ENCODE peak calls at places on chromosomes 7 and 10, in ten cellular contexts. Z is Peyer's patch, M is choroid plexus epithelial cell, T is cardiac fibroblast, S is PC-3, H is AG09309, P is mucosa of descending colon, D is iPS DF 6.9, B is transverse colon, O is GM23248. K is an unnamed sample.

GRCh38 chr7:114885836-114886235 is 36.1 kb upstream of the MDFIC start:
- DNase-seq in Z (no peak), M (no peak), T (peak; percentile 18), S (peak; percentile 60), H (no peak), P (no peak), D (no peak), B (no peak), O (peak; percentile 67), K (no peak)

GRCh38 chr10:20855398-20856038 is 41.6 kb downstream of the NEBL start:
- DNase-seq in Z (no peak), M (peak; percentile 72), T (peak; percentile 64), S (peak; percentile 30), H (no peak), P (no peak), D (no peak), B (no peak), O (peak; percentile 69), K (no peak)

GRCh38 chr7:55148571-55148970 is 129.8 kb downstream of the EGFR start:
- DNase-seq in Z (no peak), M (peak; percentile 38), T (no peak), S (no peak), H (no peak), P (peak; percentile 67), D (no peak), B (peak; percentile 38), O (no peak), K (no peak)

GRCh38 chr10:22710139-22710745 is 4.1 kb downstream of the PIP4K2A start:
- DNase-seq in Z (no peak), M (no peak), T (no peak), S (no peak), H (no peak), P (no peak), D (no peak), B (no peak), O (no peak), K (no peak)

GRCh38 chr7:156703773-156704482 is 63.4 kb downstream of the RNF32 start:
- DNase-seq in Z (no peak), M (no peak), T (no peak), S (no peak), H (no peak), P (no peak), D (no peak), B (no peak), O (no peak), K (no peak)

GRCh38 chr10:105237685-105238084 is 596.6 kb downstream of the SORCS3 start:
- DNase-seq in Z (no peak), M (no peak), T (no peak), S (no peak), H (no peak), P (no peak), D (no peak), B (no peak), O (no peak), K (no peak)

GRCh38 chr10:2866569-2866968 is 200.8 kb upstream of the PFKP start:
- DNase-seq in Z (no peak), M (no peak), T (no peak), S (no peak), H (no peak), P (no peak), D (no peak), B (no peak), O (no peak), K (no peak)

GRCh38 chr10:71740069-71740468 is 20.5 kb upstream of the C10orf105 start:
- DNase-seq in Z (no peak), M (peak; percentile 61), T (peak; percentile 43), S (no peak), H (no peak), P (peak; percentile 62), D (no peak), B (peak; percentile 49), O (no peak), K (peak; percentile 87)

GRCh38 chr7:66682350-66683093 is 53.8 kb downstream of the KCTD7 start:
- DNase-seq in Z (no peak), M (peak; percentile 22), T (peak; percentile 60), S (peak; percentile 16), H (no peak), P (peak; percentile 11), D (no peak), B (no peak), O (peak; percentile 86), K (peak; percentile 52)

GRCh38 chr7:7923818-7924217 is 44.8 kb upstream of the GLCCI1 start:
- DNase-seq in Z (no peak), M (no peak), T (no peak), S (no peak), H (no peak), P (no peak), D (no peak), B (no peak), O (no peak), K (no peak)

GRCh38 chr7:5872326-5872725 is 8.3 kb upstream of the OCM start:
- DNase-seq in Z (no peak), M (peak; percentile 24), T (peak; percentile 7), S (no peak), H (no peak), P (no peak), D (no peak), B (no peak), O (no peak), K (no peak)

GRCh38 chr7:131106681-131107342 is 220.9 kb upstream of the MKLN1 start:
- DNase-seq in Z (peak; percentile 72), M (no peak), T (no peak), S (peak; percentile 44), H (no peak), P (peak; percentile 68), D (no peak), B (peak; percentile 66), O (peak; percentile 66), K (peak; percentile 79)

GRCh38 chr7:36623247-36623646 is 101.0 kb downstream of the AOAH start:
- DNase-seq in Z (no peak), M (no peak), T (no peak), S (no peak), H (no peak), P (no peak), D (no peak), B (no peak), O (no peak), K (no peak)

GRCh38 chr10:72250666-72251065 is 23.1 kb upstream of the DDIT4 start:
- DNase-seq in Z (no peak), M (peak; percentile 94), T (peak; percentile 82), S (no peak), H (no peak), P (no peak), D (no peak), B (peak; percentile 38), O (peak; percentile 84), K (peak; percentile 83)

GRCh38 chr7:27814054-27814453 is 74.1 kb downstream of the TAX1BP1 start:
- DNase-seq in Z (no peak), M (peak; percentile 57), T (peak; percentile 45), S (no peak), H (no peak), P (no peak), D (no peak), B (no peak), O (no peak), K (no peak)

GRCh38 chr10:20933705-20934104 is 36.6 kb upstream of the NEBL start:
- DNase-seq in Z (no peak), M (no peak), T (no peak), S (no peak), H (no peak), P (no peak), D (no peak), B (no peak), O (no peak), K (no peak)

GRCh38 chr7:105439174-105439893 is 50.6 kb upstream of the SRPK2 start:
- DNase-seq in Z (no peak), M (peak; percentile 48), T (peak; percentile 78), S (peak; percentile 71), H (peak; percentile 84), P (peak; percentile 65), D (no peak), B (peak; percentile 22), O (peak; percentile 91), K (no peak)
- H3K4me3 ChIP-seq in Z (no peak overlapping the region), M (no peak overlapping the region), T (no peak overlapping the region), S (no peak overlapping the region), H (no peak overlapping the region), P (no peak overlapping the region), D (no peak overlapping the region), B (no peak overlapping the region), O (no peak overlapping the region), K (no peak overlapping the region)

DNA sequence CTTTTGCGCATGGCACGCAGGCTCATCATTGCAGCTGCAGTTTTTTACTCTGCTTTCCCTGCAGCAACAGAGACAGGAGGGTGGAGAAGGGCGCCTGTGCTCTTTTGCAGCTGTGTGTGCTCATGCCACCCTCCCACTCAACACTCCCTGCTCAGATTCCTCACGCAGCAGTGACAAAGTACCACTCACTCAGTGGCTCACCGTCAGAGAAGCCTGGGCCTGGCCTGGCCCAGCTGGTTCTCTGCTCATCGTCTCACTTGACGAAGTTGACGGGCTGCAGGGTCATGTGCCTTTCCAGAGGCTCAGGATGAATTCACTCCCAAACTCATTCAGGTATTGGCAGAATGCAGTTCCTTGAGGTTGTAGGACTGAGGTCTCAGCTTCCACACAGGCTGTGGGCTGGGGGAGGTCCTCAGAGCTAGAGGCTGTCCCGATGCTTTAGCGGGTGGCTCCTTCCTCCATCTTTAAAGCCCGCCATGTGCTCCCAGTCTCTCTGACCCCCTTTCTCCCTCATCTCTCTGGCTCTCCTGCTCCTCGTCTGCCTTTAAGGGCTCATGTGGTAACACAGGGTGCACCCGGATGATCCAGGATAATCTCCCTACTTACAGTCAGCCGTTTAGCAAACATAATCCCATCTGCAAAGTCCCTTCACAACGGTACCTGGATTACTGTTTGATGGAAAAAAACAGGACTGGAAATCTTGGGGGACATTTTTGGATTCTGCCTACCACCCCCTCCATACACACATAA is 25.8 kb downstream of the PTPRE start:
- DNase-seq in Z (no peak), M (no peak), T (no peak), S (no peak), H (no peak), P (no peak), D (no peak), B (no peak), O (no peak), K (no peak)
- H3K4me3 ChIP-seq in Z (no peak overlapping the region), M (no peak overlapping the region), T (no peak overlapping the region), S (no peak overlapping the region), H (no peak overlapping the region), P (no peak overlapping the region), D (no peak overlapping the region), B (no peak overlapping the region), O (no peak overlapping the region), K (no peak overlapping the region)

GRCh38 chr10:89250814-89251416 is 660 bp downstream of the LIPA start:
- DNase-seq in Z (no peak), M (no peak), T (no peak), S (no peak), H (no peak), P (no peak), D (no peak), B (no peak), O (peak; percentile 27), K (no peak)
- H3K4me3 ChIP-seq in Z (peak overlapping the region; percentile 61), M (peak overlapping the region; percentile 98), T (peak overlapping the region; percentile 93), S (peak overlapping the region; percentile 88), H (peak overlapping the region; percentile 79), P (peak overlapping the region; percentile 48), D (peak overlapping the region; percentile 70), B (peak overlapping the region; percentile 77), O (peak overlapping the region; percentile 92), K (peak overlapping the region; percentile 93)

DNA sequence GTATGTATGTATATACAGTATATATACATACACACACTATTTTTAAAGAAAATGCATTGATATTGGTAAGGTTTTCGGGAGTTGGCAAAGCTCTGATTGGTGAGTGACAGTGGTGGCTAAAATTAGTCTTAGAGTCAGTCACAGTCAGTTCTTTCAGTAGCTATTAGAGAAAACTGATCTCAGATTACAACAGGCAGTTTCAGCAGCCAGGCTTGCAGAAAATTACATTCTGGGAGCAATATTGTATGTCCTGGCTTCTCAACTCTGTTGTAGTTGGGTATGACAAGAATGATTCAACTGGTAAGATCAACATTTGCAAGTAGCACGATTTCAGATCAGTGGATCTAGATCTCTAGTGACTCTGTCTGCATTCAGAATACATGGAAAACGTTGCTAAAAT is 897.9 kb upstream of the AUTS2 start:
- DNase-seq in Z (no peak), M (peak; percentile 65), T (no peak), S (no peak), H (no peak), P (no peak), D (no peak), B (no peak), O (no peak), K (no peak)
- H3K4me3 ChIP-seq in Z (no peak overlapping the region), M (no peak overlapping the region), T (no peak overlapping the region), S (no peak overlapping the region), H (no peak overlapping the region), P (no peak overlapping the region), D (no peak overlapping the region), B (no peak overlapping the region), O (no peak overlapping the region), K (no peak overlapping the region)

K was measured in right cardiac atrium.